ENCODE peak calls at places on chromosomes 16 and 17, in five cellular contexts. W is left ventricle myocardium inferior, U is dorsolateral prefrontal cortex, M is RWPE2, Z is keratinocyte. R is an unnamed sample.

GRCh38 chr16:70473446-70474319 is 19.3 kb downstream of the FCSK start:
- DNase-seq in W (no peak), U (no peak), M (peak; percentile 62), Z (no peak), R (no peak)

GRCh38 chr17:80612997-80613731 is 68.5 kb downstream of the RPTOR start:
- DNase-seq in W (no peak), U (no peak), M (no peak), Z (no peak), R (no peak)

GRCh38 chr17:63475491-63476412 is 1.1 kb upstream of the ACE start:
- DNase-seq in W (no peak), U (no peak), M (no peak), Z (no peak), R (peak; percentile 54)

GRCh38 chr17:27756467-27757371 is 43.6 kb downstream of the NOS2 start:
- DNase-seq in W (no peak), U (peak; percentile 79), M (no peak), Z (no peak), R (peak; percentile 49)

GRCh38 chr16:70594569-70594968 is 51.8 kb upstream of the IL34 start:
- DNase-seq in W (peak; percentile 38), U (no peak), M (no peak), Z (no peak), R (no peak)

GRCh38 chr16:11476676-11477075 is 110.0 kb downstream of the LITAF start:
- DNase-seq in W (no peak), U (no peak), M (no peak), Z (no peak), R (no peak)

GRCh38 chr17:19333132-19333440 is 29.4 kb downstream of the B9D1 start:
- DNase-seq in W (no peak), U (no peak), M (no peak), Z (no peak), R (no peak)

GRCh38 chr16:799111-799947 is 1.2 kb downstream of the GNG13 start:
- DNase-seq in W (no peak), U (no peak), M (no peak), Z (no peak), R (no peak)

GRCh38 chr16:80583466-80583865 is 42.7 kb downstream of the DYNLRB2 start:
- DNase-seq in W (peak; percentile 19), U (no peak), M (no peak), Z (no peak), R (no peak)

GRCh38 chr17:74512041-74512440 is 19.2 kb downstream of the CD300LB start:
- DNase-seq in W (peak; percentile 38), U (no peak), M (no peak), Z (no peak), R (no peak)

GRCh38 chr17:65177901-65178300 is 40.7 kb downstream of the RGS9 start:
- DNase-seq in W (no peak), U (no peak), M (no peak), Z (no peak), R (no peak)

GRCh38 chr16:27718767-27719445 is 169.0 kb downstream of the KATNIP start:
- DNase-seq in W (no peak), U (peak; percentile 94), M (no peak), Z (no peak), R (peak; percentile 51)

GRCh38 chr16:75555213-75555706 is 792 bp downstream of the TMEM231 start:
- DNase-seq in W (peak; percentile 84), U (peak; percentile 94), M (peak; percentile 95), Z (no peak), R (peak; percentile 91)

GRCh38 chr16:85357924-85358505 is 245.7 kb upstream of the CIBAR2 start:
- DNase-seq in W (no peak), U (no peak), M (no peak), Z (no peak), R (no peak)

GRCh38 chr17:7042507-7043194 is 1.2 kb downstream of the SLC16A11 start:
- DNase-seq in W (no peak), U (no peak), M (no peak), Z (no peak), R (no peak)

GRCh38 chr17:81683208-81683583 is 401 bp downstream of the ARL16 start:
- DNase-seq in W (no peak), U (no peak), M (no peak), Z (no peak), R (no peak)

GRCh38 chr17:40021471-40021961 is 6.3 kb downstream of the CSF3 start:
- DNase-seq in W (no peak), U (no peak), M (peak; percentile 98), Z (peak; percentile 98), R (no peak)

GRCh38 chr16:57126412-57126811 is 34.0 kb downstream of the CPNE2 start:
- DNase-seq in W (no peak), U (no peak), M (no peak), Z (no peak), R (no peak)

GRCh38 chr17:40346061-40346767 is 18.3 kb downstream of the GJD3 start:
- DNase-seq in W (no peak), U (no peak), M (no peak), Z (no peak), R (no peak)

DNA sequence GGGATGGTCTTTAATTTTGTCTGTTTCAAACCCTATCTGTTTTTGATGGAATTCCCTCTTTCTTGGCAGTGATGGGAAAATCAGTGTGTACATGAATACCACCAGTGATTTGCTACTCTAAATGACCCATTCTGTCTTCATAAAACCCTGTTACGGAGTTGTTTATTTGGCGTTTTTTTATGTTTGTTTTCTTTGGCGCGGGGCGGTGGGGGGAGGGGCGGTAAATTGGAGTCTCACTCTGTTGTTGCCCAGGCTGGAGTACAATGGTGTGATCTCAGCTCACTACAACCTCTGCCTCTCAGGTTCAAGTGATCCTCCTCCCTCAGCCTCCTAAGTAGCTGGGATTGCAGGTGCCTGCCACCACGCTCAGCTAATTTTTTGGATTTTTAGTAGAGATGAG is 38.6 kb upstream of the RASL10B start:
- DNase-seq in W (no peak), U (no peak), M (no peak), Z (no peak), R (no peak)
- H3K27me3 ChIP-seq in W (no peaks in the 10 kb centered on the region), U (no peaks in the 10 kb centered on the region), M (no peaks in the 10 kb centered on the region), Z (no peaks in the 10 kb centered on the region), R (no peaks in the 10 kb centered on the region)

GRCh38 chr16:49664221-49665215 is 191.4 kb downstream of the ZNF423 start:
- DNase-seq in W (peak; percentile 72), U (no peak), M (no peak), Z (no peak), R (peak; percentile 38)

GRCh38 chr16:49663081-49664057 is 192.5 kb downstream of the ZNF423 start:
- DNase-seq in W (peak; percentile 38), U (no peak), M (no peak), Z (no peak), R (no peak)

GRCh38 chr16:49660647-49661046 is 195.3 kb downstream of the ZNF423 start:
- DNase-seq in W (no peak), U (no peak), M (no peak), Z (no peak), R (peak; percentile 65)

GRCh38 chr16:49659356-49659755 is 196.6 kb downstream of the ZNF423 start:
- DNase-seq in W (peak; percentile 0), U (no peak), M (no peak), Z (no peak), R (no peak)

DNA sequence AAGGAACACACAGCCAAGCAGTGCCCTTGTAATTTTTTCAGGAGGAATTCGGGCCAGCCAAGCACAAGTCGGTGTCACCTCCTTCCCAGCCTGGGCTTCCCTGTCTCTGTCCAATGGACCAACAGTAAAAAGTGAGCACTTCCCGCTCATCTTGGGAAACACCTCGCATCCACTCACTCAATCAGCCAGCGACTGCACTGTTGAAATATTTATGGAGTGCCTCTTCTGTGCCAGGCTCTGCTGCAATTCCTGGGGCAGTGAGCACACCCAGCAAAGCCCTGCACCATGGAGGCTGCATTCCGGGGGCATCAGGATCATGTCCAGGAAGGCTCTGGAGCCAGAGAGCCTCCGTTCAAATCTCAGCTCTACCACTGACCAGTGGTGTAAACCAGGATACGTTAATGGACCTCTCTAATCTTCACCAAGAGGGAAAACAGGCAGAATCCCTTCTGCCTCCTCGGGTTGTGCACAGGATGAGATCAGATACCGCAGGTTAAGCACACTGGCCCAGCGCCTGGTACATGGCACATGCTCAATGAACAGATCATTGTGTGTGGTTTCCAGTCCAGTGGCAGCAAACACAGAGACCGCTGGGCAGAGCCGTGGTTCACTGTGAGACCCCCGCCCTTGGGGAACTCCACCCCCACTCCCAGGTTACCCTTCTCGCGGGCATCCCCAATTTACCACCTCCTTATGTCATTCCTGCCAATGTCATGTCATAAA is 194.3 kb downstream of the ZNF423 start:
- DNase-seq in W (no peak), U (no peak), M (no peak), Z (no peak), R (peak; percentile 66)
- H3K4me3 ChIP-seq in W (no peak overlapping the region), U (no peak overlapping the region), M (no peak overlapping the region), Z (no peak overlapping the region), R (no peak overlapping the region)

GRCh38 chr16:68626557-68626956 is 18.6 kb upstream of the CDH3 start:
- DNase-seq in W (no peak), U (no peak), M (no peak), Z (no peak), R (no peak)

DNA sequence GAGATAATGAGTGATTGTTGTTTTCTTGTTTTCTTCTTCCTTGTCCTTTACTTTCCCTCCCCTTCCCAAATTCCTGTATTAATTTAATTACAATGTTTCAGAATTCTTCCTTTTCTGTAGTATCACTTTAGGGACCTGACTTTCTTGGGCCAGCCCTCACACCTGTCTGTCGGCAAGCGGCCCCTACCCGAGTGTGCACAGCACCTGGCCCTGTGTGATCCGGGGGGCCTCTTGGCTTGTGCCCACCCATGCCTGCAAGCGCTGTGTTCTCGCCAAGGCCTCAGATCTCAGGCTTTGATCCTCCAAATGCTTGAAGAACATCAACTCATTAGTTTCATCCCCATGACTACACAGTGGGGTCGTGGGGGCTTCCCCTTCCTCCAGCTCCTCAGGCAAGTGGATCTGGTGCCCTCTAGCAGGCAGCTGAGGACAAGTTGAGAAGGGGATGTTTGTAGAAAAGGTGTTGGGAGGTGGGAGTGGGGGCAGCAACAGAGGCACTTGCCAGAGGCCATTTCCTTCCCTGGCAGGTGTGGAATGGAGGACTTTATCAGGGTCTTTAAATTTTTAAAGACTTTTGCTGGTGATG is 15.7 kb upstream of the CDH3 start:
- DNase-seq in W (no peak), U (no peak), M (no peak), Z (no peak), R (no peak)
- H3K27me3 ChIP-seq in W (peaks cover 11% of the 10 kb centered on the region), U (no peaks in the 10 kb centered on the region), M (no peaks in the 10 kb centered on the region), Z (no peaks in the 10 kb centered on the region), R (no peaks in the 10 kb centered on the region)

GRCh38 chr16:86806838-86807351 is 228.5 kb downstream of the FOXL1 start:
- DNase-seq in W (no peak), U (no peak), M (no peak), Z (no peak), R (no peak)
- H3K4me3 ChIP-seq in W (no peak overlapping the region), U (no peak overlapping the region), M (no peak overlapping the region), Z (no peak overlapping the region), R (no peak overlapping the region)

DNA sequence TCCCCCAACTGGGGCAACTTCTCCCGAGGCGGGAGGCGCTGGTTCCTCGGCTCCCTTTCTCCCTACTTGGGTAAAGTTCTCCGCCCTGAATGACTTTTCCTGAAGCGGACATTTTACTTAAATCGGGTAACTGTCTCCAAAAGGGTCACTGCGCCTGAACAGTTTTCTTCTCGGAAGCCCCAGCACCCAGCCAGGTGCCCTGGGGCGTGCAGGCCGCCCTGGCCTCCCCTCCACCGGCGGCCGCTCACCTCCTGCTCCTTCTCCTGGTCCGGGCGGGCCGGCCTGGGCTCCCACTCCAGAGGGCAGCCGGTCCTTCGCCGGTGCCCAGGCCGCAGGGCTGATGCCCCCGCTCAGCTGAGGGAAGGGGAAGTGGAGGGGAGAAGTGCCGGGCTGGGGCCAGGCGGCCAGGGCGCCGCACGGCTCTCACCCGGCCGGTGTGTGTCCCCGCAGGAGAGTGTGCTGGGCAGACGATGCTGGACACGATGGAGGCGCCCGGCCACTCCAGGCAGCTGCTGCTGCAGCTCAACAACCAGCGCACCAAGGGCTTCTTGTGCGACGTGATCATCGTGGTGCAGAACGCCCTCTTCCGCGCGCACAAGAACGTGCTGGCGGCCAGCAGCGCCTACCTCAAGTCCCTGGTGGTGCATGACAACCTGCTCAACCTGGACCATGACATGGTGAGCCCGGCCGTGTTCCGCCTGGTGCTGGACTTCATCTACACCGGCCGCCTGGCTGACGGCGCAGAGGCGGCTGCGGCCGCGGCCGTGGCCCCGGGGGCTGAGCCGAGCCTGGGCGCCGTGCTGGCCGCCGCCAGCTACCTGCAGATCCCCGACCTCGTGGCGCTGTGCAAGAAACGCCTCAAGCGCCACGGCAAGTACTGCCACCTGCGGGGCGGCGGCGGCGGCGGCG is 1.6 kb downstream of the HIC1 start:
- DNase-seq in W (no peak), U (no peak), M (no peak), Z (no peak), R (no peak)
- H3K27me3 ChIP-seq in W (peaks cover 85% of the 10 kb centered on the region), U (no peaks in the 10 kb centered on the region), M (peaks cover under 1% of the 10 kb centered on the region), Z (peaks cover 13% of the 10 kb centered on the region), R (peaks cover 22% of the 10 kb centered on the region)

R was measured in BE2C.